ENCODE peak calls at places on chromosomes 6 and 20, in eight cellular contexts. Z is stimulated activated CD8-positive, alpha-beta memory T cell treated with anti-CD3 and anti-CD28 coated beads, Interleukin-15, amount 100 ng/mL, for 4 hours; N is tibial artery; O is AG04450; B is NCI-H774; H is NK-92 treated with Interleukin-12 subunit alpha and Interleukin-12 subunit beta, amount 100 ng/mL, for 24 hours; L is heart right ventricle; C is activated naive CD4-positive, alpha-beta T cell treated with anti-CD3 and anti-CD28 coated beads, Interleukin-2, amount 10 ng/mL, durations not matched to agents 7 days and 5 days. I is an unnamed sample.

GRCh38 chr6:56279346-56280080 is 32.1 kb upstream of the COL21A1 start:
- DNase-seq in Z (no peak), N (no peak), O (no peak), B (no peak), H (no peak), L (no peak), C (no peak), I (no peak)

GRCh38 chr6:7587631-7588100 is 2.3 kb upstream of the SNRNP48 start:
- DNase-seq in Z (no peak), N (no peak), O (no peak), B (no peak), H (no peak), L (no peak), C (no peak), I (no peak)

GRCh38 chr6:142946181-142946923 is 1.4 kb upstream of the HIVEP2 start:
- DNase-seq in Z (peak), N (peak), O (peak), B (peak), H (peak), L (peak), C (peak), I (peak)

GRCh38 chr6:155108070-155108815 is 113.1 kb downstream of the TIAM2 start:
- DNase-seq in Z (no peak), N (no peak), O (no peak), B (no peak), H (no peak), L (no peak), C (no peak), I (no peak)

GRCh38 chr6:143964667-143965066 is 43.4 kb downstream of the PLAGL1 start:
- DNase-seq in Z (no peak), N (no peak), O (no peak), B (no peak), H (no peak), L (no peak), C (no peak), I (no peak)

GRCh38 chr6:90179190-90180169 is 117.2 kb downstream of the BACH2 start:
- DNase-seq in Z (no peak), N (no peak), O (no peak), B (no peak), H (no peak), L (no peak), C (no peak), I (no peak)

GRCh38 chr6:81401970-81402690 is 350.4 kb downstream of the TENT5A start:
- DNase-seq in Z (no peak), N (no peak), O (no peak), B (no peak), H (no peak), L (no peak), C (no peak), I (no peak)

GRCh38 chr6:149451361-149452061 is 33.3 kb downstream of the ZC3H12D start:
- DNase-seq in Z (no peak), N (peak), O (no peak), B (no peak), H (no peak), L (peak), C (peak), I (no peak)

GRCh38 chr6:89310929-89311328 is 4.2 kb downstream of the GABRR2 start:
- DNase-seq in Z (no peak), N (no peak), O (no peak), B (no peak), H (no peak), L (no peak), C (no peak), I (no peak)

GRCh38 chr6:103002282-103002681 is 1608.8 kb downstream of the GRIK2 start:
- DNase-seq in Z (no peak), N (no peak), O (no peak), B (no peak), H (no peak), L (no peak), C (no peak), I (no peak)

GRCh38 chr6:14270925-14271791 is 153.6 kb downstream of the CD83 start:
- DNase-seq in Z (peak), N (no peak), O (peak), B (no peak), H (no peak), L (no peak), C (peak), I (no peak)

GRCh38 chr6:494394-494793 is 102.8 kb downstream of the IRF4 start:
- DNase-seq in Z (no peak), N (no peak), O (no peak), B (no peak), H (no peak), L (no peak), C (no peak), I (no peak)

GRCh38 chr6:96014846-96015245 is 928 bp upstream of the FUT9 start:
- DNase-seq in Z (no peak), N (no peak), O (no peak), B (no peak), H (no peak), L (no peak), C (no peak), I (no peak)

GRCh38 chr20:57030611-57031600 is 235.5 kb downstream of the BMP7 start:
- DNase-seq in Z (no peak), N (no peak), O (no peak), B (no peak), H (no peak), L (no peak), C (no peak), I (no peak)

GRCh38 chr6:109671721-109672120 is 19.3 kb downstream of the AK9 start:
- DNase-seq in Z (no peak), N (no peak), O (no peak), B (no peak), H (no peak), L (no peak), C (no peak), I (no peak)

GRCh38 chr20:39885975-39886649 is 802.9 kb downstream of the MAFB start:
- DNase-seq in Z (no peak), N (peak), O (peak), B (no peak), H (peak), L (peak), C (peak), I (peak)

GRCh38 chr6:137588472-137588871 is 94.3 kb upstream of the OLIG3 start:
- DNase-seq in Z (no peak), N (no peak), O (no peak), B (no peak), H (no peak), L (no peak), C (no peak), I (no peak)

GRCh38 chr20:32456869-32457421 is 98.8 kb downstream of the ASXL1 start:
- DNase-seq in Z (no peak), N (no peak), O (no peak), B (peak), H (no peak), L (peak), C (no peak), I (no peak)

GRCh38 chr6:131065112-131065823 is 2.2 kb upstream of the EPB41L2 start:
- DNase-seq in Z (no peak), N (no peak), O (no peak), B (no peak), H (no peak), L (no peak), C (no peak), I (no peak)

GRCh38 chr6:147381734-147382133 is 126.8 kb upstream of the SAMD5 start:
- DNase-seq in Z (no peak), N (no peak), O (peak), B (no peak), H (no peak), L (no peak), C (no peak), I (no peak)

GRCh38 chr20:2301164-2301622 is 5.4 kb downstream of the TGM3 start:
- DNase-seq in Z (no peak), N (peak), O (no peak), B (no peak), H (no peak), L (no peak), C (no peak), I (no peak)

GRCh38 chr6:5215181-5215580 is 45.6 kb downstream of the LYRM4 start:
- DNase-seq in Z (no peak), N (no peak), O (no peak), B (no peak), H (no peak), L (no peak), C (no peak), I (no peak)

GRCh38 chr6:134342211-134342610 is 24.3 kb upstream of the SGK1 start:
- DNase-seq in Z (no peak), N (no peak), O (no peak), B (no peak), H (no peak), L (peak), C (no peak), I (no peak)

GRCh38 chr6:24513602-24514001 is 18.8 kb downstream of the ALDH5A1 start:
- DNase-seq in Z (no peak), N (no peak), O (no peak), B (no peak), H (no peak), L (no peak), C (no peak), I (no peak)

GRCh38 chr6:34714663-34715062 is 18.1 kb upstream of the ILRUN start:
- DNase-seq in Z (no peak), N (no peak), O (no peak), B (no peak), H (no peak), L (no peak), C (no peak), I (no peak)

GRCh38 chr6:113182370-113183141 is 674.6 kb upstream of the MARCKS start:
- DNase-seq in Z (no peak), N (no peak), O (peak), B (peak), H (no peak), L (no peak), C (no peak), I (peak)

GRCh38 chr6:46642928-46643751 is 9.5 kb downstream of the CYP39A1 start:
- DNase-seq in Z (no peak), N (no peak), O (no peak), B (no peak), H (no peak), L (no peak), C (no peak), I (no peak)

GRCh38 chr6:52499681-52500239 is 77.1 kb downstream of the TRAM2 start:
- DNase-seq in Z (no peak), N (peak), O (no peak), B (no peak), H (no peak), L (peak), C (no peak), I (no peak)

GRCh38 chr20:56629464-56630085 is 469 bp downstream of the TFAP2C start:
- DNase-seq in Z (no peak), N (no peak), O (no peak), B (no peak), H (no peak), L (no peak), C (no peak), I (no peak)

GRCh38 chr20:53750827-53751393 is 157.3 kb upstream of the ZNF217 start:
- DNase-seq in Z (peak), N (no peak), O (peak), B (no peak), H (peak), L (no peak), C (peak), I (no peak)

GRCh38 chr20:38412877-38413577 is 22.1 kb downstream of the SNHG17 start:
- DNase-seq in Z (no peak), N (no peak), O (no peak), B (no peak), H (no peak), L (no peak), C (no peak), I (no peak)

GRCh38 chr6:56140090-56140489 is 107.3 kb downstream of the COL21A1 start:
- DNase-seq in Z (no peak), N (no peak), O (no peak), B (no peak), H (no peak), L (no peak), C (no peak), I (no peak)

GRCh38 chr20:58406422-58407001 is 17.5 kb downstream of the VAPB start:
- DNase-seq in Z (no peak), N (no peak), O (no peak), B (no peak), H (no peak), L (no peak), C (no peak), I (no peak)

GRCh38 chr6:41878961-41879405 is 16.2 kb downstream of the USP49 start:
- DNase-seq in Z (no peak), N (no peak), O (peak), B (no peak), H (no peak), L (no peak), C (no peak), I (no peak)

GRCh38 chr6:7469696-7470095 is 71.8 kb upstream of the DSP start:
- DNase-seq in Z (no peak), N (no peak), O (no peak), B (no peak), H (no peak), L (no peak), C (no peak), I (no peak)

GRCh38 chr6:111585241-111585968 is 20.3 kb downstream of the TRAF3IP2 start:
- DNase-seq in Z (no peak), N (no peak), O (no peak), B (no peak), H (no peak), L (no peak), C (no peak), I (no peak)

GRCh38 chr6:25417206-25417605 is 138.0 kb downstream of the CARMIL1 start:
- DNase-seq in Z (no peak), N (no peak), O (no peak), B (no peak), H (no peak), L (no peak), C (no peak), I (no peak)

GRCh38 chr6:13635948-13636658 is 21.0 kb downstream of the NOL7 start:
- DNase-seq in Z (no peak), N (no peak), O (no peak), B (no peak), H (no peak), L (no peak), C (no peak), I (no peak)

GRCh38 chr6:47665112-47665511 is 33.3 kb upstream of the ADGRF4 start:
- DNase-seq in Z (no peak), N (no peak), O (no peak), B (peak), H (no peak), L (no peak), C (no peak), I (no peak)